ENCODE peak calls at places on chromosome 14, in ten cellular contexts. Z is stimulated activated CD8-positive, alpha-beta memory T cell treated with anti-CD3 and anti-CD28 coated beads, Interleukin-4, amount 100 ng/mL, for 48 hours; O is H7; N is memory B cell; R is left lung; H is AG10803; X is right lobe of liver; M is NCI-H1436 treated with DMSO at 0.1 percent for 48 hours; Y is activated CD4-positive, alpha-beta T cell treated with anti-CD3 and anti-CD28 coated beads, Interleukin-2, amount 50 U/mL, for 24 hours; W is activated naive CD4-positive, alpha-beta T cell treated with anti-CD3 and anti-CD28 coated beads, Interleukin-2, amount 10 ng/mL, durations not matched to agents 7 days and 5 days. L is an unnamed sample.

GRCh38 chr14:52333823-52334657 is 19.9 kb downstream of the PTGER2 start:
- DNase-seq in Z (no peak), O (no peak), N (no peak), R (no peak), H (no peak), X (no peak), M (no peak), Y (no peak), W (no peak), L (no peak)

GRCh38 chr14:99634443-99634842 is 10.5 kb upstream of the HHIPL1 start:
- DNase-seq in Z (no peak), O (no peak), N (no peak), R (no peak), H (no peak), X (no peak), M (no peak), Y (no peak), W (no peak), L (no peak)

GRCh38 chr14:26938054-26938453 is 340.2 kb upstream of the NOVA1 start:
- DNase-seq in Z (no peak), O (no peak), N (no peak), R (no peak), H (no peak), X (no peak), M (no peak), Y (no peak), W (no peak), L (no peak)

GRCh38 chr14:22547948-22548750 is 40.9 kb downstream of the DAD1 start:
- DNase-seq in Z (no peak), O (no peak), N (no peak), R (no peak), H (no peak), X (no peak), M (no peak), Y (no peak), W (peak; percentile 50), L (no peak)

GRCh38 chr14:88798161-88798560 is 5.4 kb upstream of the EML5 start:
- DNase-seq in Z (no peak), O (no peak), N (no peak), R (no peak), H (no peak), X (no peak), M (no peak), Y (no peak), W (no peak), L (no peak)

GRCh38 chr14:34355584-34356266 is 106.3 kb downstream of the SPTSSA start:
- DNase-seq in Z (no peak), O (no peak), N (no peak), R (no peak), H (peak; percentile 74), X (no peak), M (no peak), Y (no peak), W (no peak), L (no peak)

GRCh38 chr14:39946796-39947195 is 514.6 kb upstream of the FBXO33 start:
- DNase-seq in Z (no peak), O (no peak), N (no peak), R (no peak), H (no peak), X (no peak), M (no peak), Y (no peak), W (no peak), L (no peak)

GRCh38 chr14:66955159-66955558 is 234.1 kb upstream of the GARIN2 start:
- DNase-seq in Z (no peak), O (no peak), N (no peak), R (no peak), H (peak; percentile 7), X (no peak), M (no peak), Y (no peak), W (no peak), L (no peak)

GRCh38 chr14:89589400-89590128 is 172.5 kb upstream of the FOXN3 start:
- DNase-seq in Z (no peak), O (no peak), N (peak; percentile 22), R (no peak), H (no peak), X (no peak), M (no peak), Y (no peak), W (no peak), L (no peak)

GRCh38 chr14:81990312-81990761 is 456.7 kb upstream of the SEL1L start:
- DNase-seq in Z (peak; percentile 57), O (peak; percentile 9), N (peak; percentile 21), R (no peak), H (peak; percentile 29), X (no peak), M (no peak), Y (no peak), W (peak; percentile 46), L (no peak)

GRCh38 chr14:41873379-41874034 is 266.8 kb downstream of the LRFN5 start:
- DNase-seq in Z (no peak), O (no peak), N (no peak), R (no peak), H (peak; percentile 41), X (no peak), M (no peak), Y (no peak), W (no peak), L (no peak)

GRCh38 chr14:51357250-51357649 is 117.2 kb downstream of the TMX1 start:
- DNase-seq in Z (no peak), O (no peak), N (no peak), R (no peak), H (peak; percentile 41), X (no peak), M (no peak), Y (no peak), W (no peak), L (no peak)

GRCh38 chr14:100391182-100391581 is 68.0 kb downstream of the SLC25A47 start:
- DNase-seq in Z (no peak), O (peak; percentile 26), N (no peak), R (no peak), H (no peak), X (no peak), M (no peak), Y (no peak), W (no peak), L (no peak)

GRCh38 chr14:90781344-90781761 is 34.9 kb downstream of the TTC7B start:
- DNase-seq in Z (no peak), O (no peak), N (no peak), R (no peak), H (peak; percentile 80), X (peak; percentile 36), M (no peak), Y (no peak), W (no peak), L (no peak)

GRCh38 chr14:49594347-49595089 is 4.2 kb upstream of the LRR1 start:
- DNase-seq in Z (no peak), O (no peak), N (no peak), R (no peak), H (no peak), X (peak; percentile 70), M (no peak), Y (no peak), W (no peak), L (no peak)

GRCh38 chr14:73462815-73463214 is 4.5 kb upstream of the NUMB start:
- DNase-seq in Z (no peak), O (no peak), N (no peak), R (no peak), H (peak; percentile 74), X (no peak), M (no peak), Y (no peak), W (no peak), L (no peak)

GRCh38 chr14:100065161-100065871 is at the start of gene EVL:
- DNase-seq in Z (peak; percentile 90), O (no peak), N (peak; percentile 53), R (peak; percentile 84), H (no peak), X (no peak), M (no peak), Y (peak; percentile 68), W (peak; percentile 88), L (peak; percentile 62)

GRCh38 chr14:24418492-24418873 is 11.0 kb downstream of the CBLN3 start:
- DNase-seq in Z (no peak), O (no peak), N (no peak), R (no peak), H (peak; percentile 21), X (peak; percentile 79), M (no peak), Y (no peak), W (no peak), L (no peak)

GRCh38 chr14:35406811-35407630 is 2.5 kb upstream of the NFKBIA start:
- DNase-seq in Z (no peak), O (no peak), N (no peak), R (no peak), H (peak; percentile 74), X (no peak), M (no peak), Y (no peak), W (no peak), L (no peak)

GRCh38 chr14:33836895-33837577 is 113.8 kb downstream of the EGLN3 start:
- DNase-seq in Z (no peak), O (no peak), N (no peak), R (no peak), H (no peak), X (no peak), M (no peak), Y (no peak), W (no peak), L (no peak)

GRCh38 chr14:34583525-34583924 is 44.0 kb upstream of the EAPP start:
- DNase-seq in Z (no peak), O (no peak), N (no peak), R (no peak), H (no peak), X (no peak), M (no peak), Y (no peak), W (no peak), L (no peak)

GRCh38 chr14:61940669-61941420 is 178.6 kb downstream of the SNAPC1 start:
- DNase-seq in Z (no peak), O (peak; percentile 15), N (no peak), R (no peak), H (no peak), X (no peak), M (no peak), Y (no peak), W (no peak), L (no peak)

GRCh38 chr14:96231731-96232130 is 24.3 kb upstream of the BDKRB1 start:
- DNase-seq in Z (no peak), O (no peak), N (no peak), R (no peak), H (no peak), X (no peak), M (no peak), Y (no peak), W (no peak), L (no peak)

GRCh38 chr14:100484531-100485267 is 102.5 kb downstream of the BEGAIN start:
- DNase-seq in Z (no peak), O (no peak), N (no peak), R (no peak), H (peak; percentile 56), X (no peak), M (no peak), Y (no peak), W (no peak), L (no peak)

GRCh38 chr14:33014710-33015109 is 76.0 kb downstream of the NPAS3 start:
- DNase-seq in Z (no peak), O (peak; percentile 10), N (no peak), R (no peak), H (no peak), X (no peak), M (no peak), Y (no peak), W (no peak), L (no peak)

GRCh38 chr14:75205586-75205985 is 29.2 kb upstream of the TMED10 start:
- DNase-seq in Z (no peak), O (no peak), N (no peak), R (no peak), H (peak; percentile 48), X (no peak), M (no peak), Y (no peak), W (no peak), L (no peak)